ENCODE peak calls at places on chromosomes 3 and 15, in nine cellular contexts. N, C, Z, D, L, P, Y, H and Q are unnamed samples.

GRCh38 chr15:29736012-29736744 is 86.1 kb downstream of the TJP1 start:
- DNase-seq in C (no peak), Z (no peak), Y (no peak), L (no peak), P (no peak), D (no peak), N (no peak), H (no peak), Q (no peak)

GRCh38 chr3:126693921-126694320 is 10.1 kb upstream of the CHCHD6 start:
- DNase-seq in Z (no peak), H (no peak), L (no peak), Y (no peak), P (no peak), C (no peak), N (no peak), D (no peak), Q (no peak)

GRCh38 chr3:195522254-195523023 is 20.7 kb downstream of the PPP1R2 start:
- DNase-seq in D (peak), C (no peak), P (no peak), Z (no peak), L (peak), H (no peak), N (peak), Y (peak), Q (no peak)

GRCh38 chr3:45958333-45958791 is 15.1 kb downstream of the CXCR6 start:
- DNase-seq in D (no peak), C (no peak), L (no peak), Z (no peak), P (no peak), Y (peak), H (no peak), N (no peak), Q (no peak)

GRCh38 chr15:98034731-98035130 is 74.2 kb downstream of the ARRDC4 start:
- DNase-seq in C (no peak), L (no peak), P (no peak), D (no peak), Z (no peak), Y (no peak), N (no peak), H (no peak), Q (no peak)

GRCh38 chr3:134081211-134081610 is 51.5 kb upstream of the SLCO2A1 start:
- DNase-seq in P (no peak), Y (no peak), Z (no peak), D (no peak), H (no peak), N (no peak), C (no peak), L (no peak), Q (no peak)

GRCh38 chr3:58666683-58667082 is at the start of gene FAM3D:
- DNase-seq in C (no peak), D (no peak), Z (peak), L (peak), N (peak), P (no peak), Y (no peak), H (no peak), Q (no peak)

GRCh38 chr3:58271901-58272501 is 34.0 kb upstream of the RPP14 start:
- DNase-seq in H (peak), C (no peak), N (no peak), Z (no peak), Y (peak), P (no peak), L (peak), D (no peak), Q (no peak)

GRCh38 chr15:71934446-71934845 is 124.1 kb downstream of the NR2E3 start:
- DNase-seq in L (no peak), Y (no peak), H (no peak), Z (no peak), D (no peak), N (no peak), P (no peak), C (no peak), Q (no peak)

GRCh38 chr3:52983336-52983807 is 62.5 kb downstream of the SFMBT1 start:
- DNase-seq in H (no peak), D (peak), C (no peak), L (no peak), P (peak), Y (no peak), N (no peak), Z (peak), Q (peak)

GRCh38 chr3:29280675-29281264 is at the start of gene RBMS3:
- DNase-seq in C (peak), P (no peak), L (peak), D (peak), H (peak), Y (peak), Z (peak), N (peak), Q (no peak)

GRCh38 chr3:194333212-194333980 is 17.7 kb downstream of the CPN2 start:
- DNase-seq in C (no peak), H (no peak), D (peak), L (peak), P (peak), N (peak), Z (peak), Y (peak), Q (no peak)

GRCh38 chr15:30055604-30056003 is 27.2 kb upstream of the GOLGA8J start:
- DNase-seq in H (no peak), P (no peak), Z (no peak), D (no peak), C (no peak), Y (no peak), N (no peak), L (no peak), Q (no peak)

GRCh38 chr15:38810686-38811085 is 246.1 kb upstream of the RASGRP1 start:
- DNase-seq in N (no peak), D (no peak), Y (no peak), H (no peak), L (no peak), P (no peak), Z (no peak), C (no peak), Q (no peak)

GRCh38 chr3:156553705-156554356 is 1.1 kb downstream of the SSR3 start:
- DNase-seq in H (peak), L (peak), N (peak), C (no peak), P (no peak), Z (no peak), Y (peak), D (no peak), Q (no peak)

GRCh38 chr3:156552973-156553372 is 1.9 kb downstream of the SSR3 start:
- DNase-seq in L (no peak), N (no peak), H (no peak), D (no peak), Z (no peak), P (no peak), C (no peak), Y (no peak), Q (no peak)

GRCh38 chr3:156554515-156554841 is 439 bp downstream of the SSR3 start:
- DNase-seq in Y (peak), D (peak), H (no peak), C (no peak), Z (no peak), N (no peak), P (no peak), L (no peak), Q (no peak)

GRCh38 chr3:156551746-156552145 is 3.2 kb downstream of the SSR3 start:
- DNase-seq in N (no peak), L (no peak), Y (peak), H (peak), C (no peak), Z (no peak), P (no peak), D (no peak), Q (no peak)

DNA sequence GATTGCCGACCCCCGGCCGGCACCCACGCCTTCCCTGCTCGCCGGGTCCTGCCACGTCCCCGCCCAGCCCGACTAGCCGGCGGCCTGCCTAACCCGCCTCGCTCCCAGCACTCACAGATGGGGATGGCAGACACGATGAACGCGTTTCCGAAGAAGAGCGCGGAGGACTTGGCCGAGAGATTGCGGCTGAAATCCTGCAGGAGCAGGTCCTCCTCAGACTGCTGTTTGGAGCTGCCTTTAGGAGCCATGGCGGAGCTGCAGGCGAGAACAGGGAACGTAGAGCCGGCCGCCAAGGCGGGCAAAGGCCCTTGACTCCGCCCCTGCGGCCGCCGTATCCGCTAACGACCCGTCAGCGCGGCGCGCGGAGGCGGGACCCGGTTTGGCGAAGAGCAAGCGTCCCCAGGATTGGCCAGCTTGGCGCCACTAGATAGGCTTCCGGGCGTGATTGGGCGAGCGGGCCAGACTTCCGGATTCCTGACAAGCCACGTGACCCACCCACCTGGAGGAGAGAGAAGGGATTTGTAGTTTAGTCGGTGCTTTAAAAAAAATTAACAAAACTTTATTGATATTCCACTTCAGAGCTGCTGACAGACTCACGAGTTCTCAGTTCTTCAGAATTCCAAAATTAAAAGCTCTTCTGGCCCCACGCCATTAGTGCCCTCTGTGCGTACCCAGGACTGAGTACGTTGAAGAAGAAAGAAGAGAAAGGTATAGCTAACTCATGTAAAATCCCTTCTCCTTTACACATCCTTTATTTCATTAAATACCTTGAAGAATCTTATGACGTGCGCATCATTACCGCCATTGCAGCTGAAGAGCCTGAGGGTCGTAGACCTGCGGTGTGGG is at the start of gene SSR3:
- DNase-seq in P (peak), Z (peak), N (peak), Y (peak), C (peak), H (peak), L (peak), D (peak), Q (peak)
- TF ChIP-seq CTCF in P (no peak), Z (peak), N (no peak), Y (peak), C (no peak), H (peak), L (no peak), D (no peak), Q (no peak)

DNA sequence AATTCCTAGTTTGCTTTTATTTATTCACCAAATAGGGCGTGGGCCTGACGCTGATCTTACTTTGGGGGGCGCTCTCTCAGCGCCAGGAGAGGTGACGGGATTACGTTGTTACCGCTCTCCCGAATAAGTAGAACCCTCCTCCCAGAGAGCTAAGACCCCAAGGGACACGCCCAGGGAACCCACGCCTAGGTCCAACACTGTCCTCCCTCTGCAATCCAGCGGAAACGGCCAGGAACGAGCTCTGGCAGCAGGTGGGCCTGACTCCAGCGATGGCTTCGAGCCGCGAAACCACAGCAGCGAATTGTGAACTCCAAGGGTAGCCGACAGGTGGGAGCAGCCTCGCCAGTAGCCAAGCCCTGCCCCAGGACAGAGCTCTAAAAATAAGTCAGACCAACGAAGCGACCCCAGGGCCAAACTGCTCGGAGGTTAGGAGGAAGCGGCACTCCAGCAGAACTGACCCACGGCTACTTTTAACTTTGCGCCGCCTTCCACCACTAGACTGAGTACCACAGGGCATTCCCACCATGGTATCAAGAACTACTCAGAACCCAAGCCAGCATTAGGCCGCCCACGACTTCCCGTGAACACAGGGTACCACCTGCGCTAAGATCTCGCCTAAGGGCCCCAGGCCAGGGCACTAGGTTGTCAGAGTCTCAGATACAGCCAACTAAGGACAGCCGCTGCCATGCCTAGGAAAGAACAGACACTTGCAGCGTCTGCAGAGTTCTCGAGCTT is 1.6 kb upstream of the SIN3A start:
- DNase-seq in C (peak), D (no peak), N (peak), Z (peak), P (peak), L (peak), H (no peak), Y (peak), Q (no peak)
- TF ChIP-seq CTCF in C (peak), D (peak), N (peak), Z (no peak), P (no peak), L (no peak), H (no peak), Y (no peak), Q (peak)

DNA sequence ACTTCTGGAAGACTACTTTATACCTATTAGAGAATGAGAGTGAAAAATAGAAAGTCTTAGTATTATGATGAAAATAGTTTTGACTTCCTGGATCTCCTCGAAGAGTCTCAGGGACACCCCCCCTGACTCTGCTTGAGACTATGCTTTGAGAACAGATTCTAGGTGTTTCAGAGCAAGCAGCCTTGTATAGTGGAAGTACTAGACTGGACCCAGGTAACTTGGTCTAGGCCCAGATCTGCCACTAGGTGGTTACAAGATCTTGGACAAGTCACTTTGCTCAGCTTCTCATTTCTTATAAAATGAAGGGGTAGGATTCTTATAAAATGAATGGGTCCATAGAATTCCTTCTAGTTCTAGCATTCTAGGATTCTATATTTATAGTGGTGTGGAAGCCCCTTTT is 9.1 kb downstream of the ABHD5 start:
- DNase-seq in D (peak), P (no peak), Y (no peak), Z (peak), L (peak), H (no peak), N (no peak), C (no peak), Q (peak)
- TF ChIP-seq CTCF in D (no peak), P (no peak), Y (peak), Z (peak), L (peak), H (peak), N (no peak), C (peak), Q (peak)

DNA sequence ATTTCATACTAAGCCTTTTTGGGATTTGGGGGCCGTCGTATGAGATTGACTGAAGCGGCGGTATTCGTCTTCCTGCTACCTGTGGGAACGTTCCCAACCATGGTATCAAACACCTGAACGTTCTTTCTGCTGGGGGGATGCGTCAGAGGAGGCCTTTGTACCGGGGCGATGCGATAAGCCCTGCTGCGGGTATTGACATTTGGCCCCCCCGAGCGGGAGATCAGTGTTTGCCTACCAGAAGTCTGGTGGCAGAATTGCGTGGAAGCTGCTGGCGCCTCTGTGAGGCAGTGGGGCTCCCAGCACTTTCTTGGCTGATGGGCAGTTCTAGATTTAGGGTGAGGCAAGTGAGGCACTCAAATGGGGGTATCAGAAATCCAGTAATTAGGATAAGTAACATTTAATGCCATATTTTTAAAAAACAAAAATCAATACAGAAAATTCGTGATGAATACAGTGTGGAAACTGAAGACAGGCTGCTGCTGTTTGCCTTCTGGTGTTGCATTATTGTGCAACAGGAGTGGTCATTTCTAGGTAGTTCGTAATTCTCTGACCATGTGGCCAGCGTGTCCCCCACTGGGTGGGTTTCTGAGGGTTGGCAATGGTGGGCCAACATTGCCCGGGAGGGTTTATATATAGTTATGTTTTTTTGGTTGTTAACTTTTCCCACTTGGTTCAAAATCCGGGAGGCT is 12.7 kb downstream of the TRPM1 start:
- DNase-seq in C (no peak), D (no peak), Y (no peak), Z (no peak), H (no peak), P (no peak), N (no peak), L (no peak), Q (no peak)
- TF ChIP-seq CTCF in C (no peak), D (no peak), Y (no peak), Z (no peak), H (no peak), P (no peak), N (no peak), L (no peak), Q (no peak)

GRCh38 chr15:65287515-65287845 is 797 bp upstream of the PARP16 start:
- DNase-seq in Y (no peak), N (no peak), H (no peak), D (peak), P (no peak), Z (no peak), L (no peak), C (no peak), Q (no peak)

GRCh38 chr15:65289261-65289854 is 2.7 kb upstream of the PARP16 start:
- DNase-seq in L (no peak), C (no peak), Y (no peak), Z (no peak), D (no peak), H (no peak), P (no peak), N (no peak), Q (no peak)

GRCh38 chr15:65286069-65286703 is 497 bp downstream of the PARP16 start:
- DNase-seq in L (peak), C (no peak), Z (peak), D (no peak), P (no peak), H (no peak), Y (no peak), N (peak), Q (no peak)

GRCh38 chr15:65285291-65286068 is 1.2 kb downstream of the PARP16 start:
- DNase-seq in N (no peak), C (no peak), Z (no peak), D (no peak), P (no peak), Y (peak), L (no peak), H (no peak), Q (no peak)

DNA sequence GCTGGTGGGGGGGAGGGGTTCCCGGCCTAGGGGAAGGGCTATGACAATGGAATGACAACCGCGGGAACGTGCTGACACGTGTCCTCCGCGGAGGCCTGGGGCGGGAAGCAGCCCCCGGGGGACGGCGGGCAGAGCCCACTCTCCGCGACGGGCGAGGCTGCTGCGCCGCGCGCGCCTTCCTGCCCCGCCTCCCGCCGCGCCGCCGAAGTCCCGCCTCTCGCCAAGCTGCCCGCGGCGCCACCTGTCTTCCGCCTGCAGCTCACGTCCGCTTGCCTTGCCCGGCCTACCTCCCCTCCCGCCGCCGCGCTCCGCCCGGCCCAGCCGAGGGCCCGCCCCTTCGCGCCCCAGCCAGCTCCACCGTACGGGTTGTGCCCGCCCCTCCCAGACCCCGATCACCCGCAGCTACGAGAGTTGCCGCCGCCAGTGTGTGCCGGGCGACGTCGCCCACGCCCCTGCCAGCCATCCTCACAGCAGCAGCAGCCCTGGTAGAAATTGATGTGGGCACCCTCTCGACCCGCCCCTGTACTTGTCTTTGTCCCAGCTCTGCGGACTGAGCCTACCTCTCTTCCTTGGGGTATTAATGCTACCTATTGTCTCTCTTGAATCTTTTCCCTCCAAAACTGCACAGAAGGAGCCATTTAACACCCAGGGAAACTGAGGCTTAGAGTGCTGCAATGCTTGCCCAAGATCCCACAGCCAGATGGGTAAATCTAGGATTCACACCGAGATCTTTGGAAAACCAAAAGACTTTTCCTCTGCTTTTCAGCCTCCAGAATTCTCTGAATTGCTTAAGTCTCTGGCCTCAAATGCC is at the start of gene PARP16:
- DNase-seq in P (peak), L (peak), C (peak), D (peak), N (peak), H (no peak), Y (peak), Z (peak), Q (peak)
- TF ChIP-seq CTCF in P (peak), L (no peak), C (peak), D (peak), N (peak), H (peak), Y (peak), Z (no peak), Q (no peak)

GRCh38 chr3:157204880-157205279 is 44.9 kb upstream of the CCNL1 start:
- DNase-seq in P (no peak), C (no peak), D (no peak), H (no peak), Z (no peak), L (peak), Y (no peak), N (no peak), Q (no peak)
- TF ChIP-seq CTCF in P (no peak), C (no peak), D (no peak), H (no peak), Z (no peak), L (no peak), Y (no peak), N (no peak), Q (no peak)

GRCh38 chr3:107753494-107753893 is 230.7 kb downstream of the BBX start:
- DNase-seq in D (no peak), L (peak), H (no peak), Y (peak), P (no peak), Z (peak), C (no peak), N (peak), Q (peak)
- TF ChIP-seq CTCF in D (peak), L (peak), H (peak), Y (peak), P (no peak), Z (peak), C (peak), N (peak), Q (peak)

GRCh38 chr3:21508244-21508643 is 242.8 kb downstream of the ZNF385D start:
- DNase-seq in N (no peak), L (no peak), H (no peak), P (no peak), C (no peak), D (no peak), Z (no peak), Y (no peak), Q (no peak)
- TF ChIP-seq CTCF in N (no peak), L (no peak), H (no peak), P (no peak), C (no peak), D (no peak), Z (no peak), Y (no peak), Q (no peak)